ENCODE peak calls at places on chromosomes 7 and 10, in four cellular contexts. E is Right ventricle myocardium superior, I is Ammon's horn, K is AG08396. A is an unnamed sample.

GRCh38 chr7:159064121-159064815 is 80.4 kb downstream of the VIPR2 start:
- DNase-seq in E (no peak), I (no peak), K (no peak), A (no peak)

GRCh38 chr7:44101966-44102845 is 1.9 kb upstream of the AEBP1 start:
- DNase-seq in E (no peak), I (no peak), K (peak; percentile 79), A (peak; percentile 19)

GRCh38 chr10:98308602-98309365 is 40.8 kb upstream of the LOXL4 start:
- DNase-seq in E (no peak), I (no peak), K (no peak), A (no peak)

GRCh38 chr7:44978511-44979366 is at the start of gene MYO1G:
- DNase-seq in E (peak; percentile 68), I (peak; percentile 31), K (no peak), A (no peak)

GRCh38 chr7:96596120-96596826 is 113.4 kb downstream of the SEM1 start:
- DNase-seq in E (no peak), I (no peak), K (no peak), A (no peak)

GRCh38 chr10:70711911-70712310 is 39.6 kb downstream of the ADAMTS14 start:
- DNase-seq in E (no peak), I (no peak), K (no peak), A (no peak)

GRCh38 chr10:29957887-29958330 is 101.5 kb downstream of the JCAD start:
- DNase-seq in E (peak; percentile 72), I (no peak), K (no peak), A (no peak)

GRCh38 chr7:76356823-76357222 is 2.0 kb downstream of the YWHAG start:
- DNase-seq in E (no peak), I (no peak), K (no peak), A (peak; percentile 8)

GRCh38 chr10:24814568-24815313 is 91.1 kb upstream of the ARHGAP21 start:
- DNase-seq in E (no peak), I (no peak), K (peak; percentile 5), A (no peak)

GRCh38 chr7:55550010-55550409 is 22.3 kb downstream of the VOPP1 start:
- DNase-seq in E (no peak), I (no peak), K (no peak), A (no peak)

GRCh38 chr10:20415684-20416083 is 481.4 kb downstream of the NEBL start:
- DNase-seq in E (no peak), I (no peak), K (no peak), A (no peak)

GRCh38 chr10:78335691-78336401 is 302.2 kb downstream of the RPS24 start:
- DNase-seq in E (peak; percentile 73), I (peak; percentile 54), K (peak; percentile 59), A (peak; percentile 35)

GRCh38 chr7:55140221-55140980 is 121.6 kb downstream of the EGFR start:
- DNase-seq in E (peak; percentile 51), I (no peak), K (no peak), A (no peak)

GRCh38 chr10:1187855-1188555 is 131.8 kb downstream of the WDR37 start:
- DNase-seq in E (no peak), I (peak; percentile 85), K (no peak), A (peak; percentile 75)

GRCh38 chr7:87107949-87108757 is 44.1 kb upstream of the DMTF1 start:
- DNase-seq in E (no peak), I (no peak), K (no peak), A (no peak)

GRCh38 chr7:43037531-43037930 is 74.9 kb upstream of the HECW1 start:
- DNase-seq in E (no peak), I (no peak), K (no peak), A (no peak)

GRCh38 chr7:44637788-44638594 is 31.6 kb downstream of the OGDH start:
- DNase-seq in E (peak; percentile 61), I (no peak), K (peak; percentile 53), A (no peak)

GRCh38 chr10:77393821-77394501 is 243.6 kb downstream of the KCNMA1 start:
- DNase-seq in E (no peak), I (no peak), K (no peak), A (no peak)

GRCh38 chr10:98971464-98971863 is 264.2 kb downstream of the HPSE2 start:
- DNase-seq in E (no peak), I (no peak), K (no peak), A (no peak)

GRCh38 chr10:114413398-114413797 is 9.1 kb upstream of the AFAP1L2 start:
- DNase-seq in E (peak; percentile 74), I (no peak), K (no peak), A (no peak)

GRCh38 chr10:109961181-109962001 is 38.1 kb upstream of the XPNPEP1 start:
- DNase-seq in E (no peak), I (no peak), K (no peak), A (no peak)

GRCh38 chr10:34407227-34407626 is 407.9 kb downstream of the PARD3 start:
- DNase-seq in E (no peak), I (no peak), K (no peak), A (no peak)

GRCh38 chr10:110901954-110902819 is 16.8 kb downstream of the BBIP1 start:
- DNase-seq in E (no peak), I (peak; percentile 8), K (peak; percentile 21), A (no peak)

GRCh38 chr10:29257106-29257783 is 31.6 kb upstream of the LYZL1 start:
- DNase-seq in E (peak; percentile 46), I (no peak), K (peak; percentile 49), A (no peak)

GRCh38 chr10:128877936-128878335 is 589.1 kb upstream of the MGMT start:
- DNase-seq in E (no peak), I (no peak), K (no peak), A (no peak)

GRCh38 chr7:55127622-55128081 is 108.8 kb downstream of the EGFR start:
- DNase-seq in E (peak; percentile 60), I (no peak), K (no peak), A (no peak)

GRCh38 chr7:132655071-132655761 is 78.9 kb upstream of the PLXNA4 start:
- DNase-seq in E (peak; percentile 62), I (peak; percentile 74), K (no peak), A (peak; percentile 19)

GRCh38 chr10:3222068-3222467 is 49.5 kb upstream of the PITRM1 start:
- DNase-seq in E (no peak), I (no peak), K (no peak), A (no peak)

GRCh38 chr10:71082930-71083329 is 129.4 kb upstream of the UNC5B start:
- DNase-seq in E (no peak), I (no peak), K (no peak), A (no peak)

GRCh38 chr10:130022501-130023299 is 58.6 kb upstream of the EBF3 start:
- DNase-seq in E (no peak), I (no peak), K (peak; percentile 83), A (no peak)

GRCh38 chr7:1679966-1680730 is 10.1 kb downstream of the ELFN1 start:
- DNase-seq in E (no peak), I (no peak), K (no peak), A (no peak)

GRCh38 chr10:43962346-43963191 is 313.9 kb upstream of the ZNF32 start:
- DNase-seq in E (no peak), I (no peak), K (peak; percentile 58), A (no peak)

GRCh38 chr7:2208712-2209111 is 24.0 kb downstream of the MAD1L1 start:
- DNase-seq in E (no peak), I (no peak), K (no peak), A (no peak)

GRCh38 chr7:18257711-18258110 is 230.1 kb upstream of the PRPS1L1 start:
- DNase-seq in E (no peak), I (no peak), K (peak; percentile 7), A (no peak)

GRCh38 chr10:112082134-112082533 is 101.4 kb downstream of the GPAM start:
- DNase-seq in E (peak; percentile 48), I (peak; percentile 19), K (no peak), A (no peak)

A was measured in midbrain.